ENCODE peak calls at places on chromosomes 7 and 10, in four cellular contexts. One of them, this sample, is unnamed.

GRCh38 chr10:96491303-96491702 is 22.4 kb downstream of the TLL2 start:
- DNase-seq in CD4-positive, alpha-beta T cell: no peak
- DNase-seq in IMR-90: no peak
- DNase-seq in RWPE2: no peak
- DNase-seq in this sample: peak

GRCh38 chr7:123602648-123603047 is 1.0 kb downstream of the ASB15 start:
- DNase-seq in CD4-positive, alpha-beta T cell: no peak
- DNase-seq in IMR-90: no peak
- DNase-seq in RWPE2: no peak
- DNase-seq in this sample: no peak

GRCh38 chr7:128270799-128271411 is 29.8 kb downstream of the LEP start:
- DNase-seq in IMR-90: no peak
- DNase-seq in RWPE2: no peak
- DNase-seq in CD4-positive, alpha-beta T cell: no peak
- DNase-seq in this sample: peak

GRCh38 chr7:51789494-51789893 is 472.9 kb upstream of the COBL start:
- DNase-seq in CD4-positive, alpha-beta T cell: no peak
- DNase-seq in IMR-90: no peak
- DNase-seq in RWPE2: no peak
- DNase-seq in this sample: peak

GRCh38 chr7:27615420-27616185 is 47.1 kb downstream of the HIBADH start:
- DNase-seq in IMR-90: no peak
- DNase-seq in CD4-positive, alpha-beta T cell: no peak
- DNase-seq in RWPE2: no peak
- DNase-seq in this sample: no peak

GRCh38 chr7:26664735-26665420 is 199.5 kb downstream of the SKAP2 start:
- DNase-seq in IMR-90: peak
- DNase-seq in CD4-positive, alpha-beta T cell: no peak
- DNase-seq in RWPE2: no peak
- DNase-seq in this sample: no peak

GRCh38 chr10:6780008-6780677 is 200.1 kb upstream of the PRKCQ start:
- DNase-seq in RWPE2: no peak
- DNase-seq in CD4-positive, alpha-beta T cell: no peak
- DNase-seq in IMR-90: no peak
- DNase-seq in this sample: no peak

GRCh38 chr10:89426230-89426868 is 12.0 kb downstream of the IFIT5 start:
- DNase-seq in RWPE2: no peak
- DNase-seq in IMR-90: peak
- DNase-seq in CD4-positive, alpha-beta T cell: no peak
- DNase-seq in this sample: peak

GRCh38 chr7:20330797-20331230 is at the start of gene ITGB8:
- DNase-seq in IMR-90: no peak
- DNase-seq in RWPE2: peak
- DNase-seq in CD4-positive, alpha-beta T cell: no peak
- DNase-seq in this sample: peak

GRCh38 chr7:27842851-27843250 is 102.9 kb downstream of the TAX1BP1 start:
- DNase-seq in RWPE2: no peak
- DNase-seq in CD4-positive, alpha-beta T cell: no peak
- DNase-seq in IMR-90: no peak
- DNase-seq in this sample: peak